ENCODE peak calls at places on chromosome 16, in ten cellular contexts. V is neural progenitor cell, I is heart left ventricle, Q is H1, P is thoracic aorta, C is uterus, U is ovary, N is keratinocyte, E is transverse colon, A is testis. L is an unnamed sample. For H3K36me3 and H3K27me3, the result is how much of the 10 kb centered on the place peaks cover.

GRCh38 chr16:75621170-75621477 is 2.0 kb downstream of the ADAT1 start:
- DNase-seq in V (peak), I (no peak), Q (no peak), P (no peak), C (no peak), U (no peak), N (no peak), E (no peak), A (no peak), L (no peak)

GRCh38 chr16:66752958-66753357 is 1.5 kb upstream of the DYNC1LI2 start:
- DNase-seq in V (no peak), I (no peak), Q (no peak), P (no peak), C (no peak), U (no peak), N (no peak), E (no peak), A (no peak), L (no peak)

GRCh38 chr16:54102888-54103866 is 183.4 kb downstream of the IRX3 start:
- DNase-seq in V (no peak), I (no peak), Q (no peak), P (no peak), C (no peak), U (no peak), N (no peak), E (no peak), A (no peak), L (no peak)

GRCh38 chr16:66511615-66512500 is 38.1 kb downstream of the TK2 start:
- DNase-seq in V (peak), I (peak), Q (peak), P (no peak), C (peak), U (no peak), N (no peak), E (no peak), A (no peak), L (peak)

GRCh38 chr16:28621756-28622155 is 11.9 kb upstream of the SULT1A1 start:
- DNase-seq in V (no peak), I (no peak), Q (no peak), P (no peak), C (no peak), U (no peak), N (no peak), E (no peak), A (no peak), L (no peak)

GRCh38 chr16:4106516-4106915 is 9.7 kb downstream of the ADCY9 start:
- DNase-seq in V (no peak), I (no peak), Q (no peak), P (no peak), C (no peak), U (no peak), N (no peak), E (no peak), A (no peak), L (no peak)

GRCh38 chr16:66131895-66132294 is 234.6 kb upstream of the CDH5 start:
- DNase-seq in V (no peak), I (no peak), Q (no peak), P (no peak), C (no peak), U (no peak), N (no peak), E (no peak), A (no peak), L (no peak)

GRCh38 chr16:61897657-61898056 is 138.6 kb downstream of the CDH8 start:
- DNase-seq in V (no peak), I (no peak), Q (no peak), P (no peak), C (no peak), U (no peak), N (no peak), E (no peak), A (no peak), L (no peak)

GRCh38 chr16:31344712-31345111 is 10.3 kb upstream of the ITGAX start:
- DNase-seq in V (no peak), I (no peak), Q (no peak), P (no peak), C (no peak), U (no peak), N (no peak), E (no peak), A (peak), L (no peak)

GRCh38 chr16:89691231-89691985 is 4.9 kb downstream of the CDK10 start:
- DNase-seq in V (no peak), I (no peak), Q (no peak), P (no peak), C (no peak), U (no peak), N (no peak), E (no peak), A (no peak), L (no peak)

GRCh38 chr16:54282202-54282922 is 4.2 kb downstream of the IRX3 start:
- DNase-seq in V (peak), I (peak), Q (peak), P (no peak), C (no peak), U (no peak), N (no peak), E (peak), A (peak), L (no peak)

GRCh38 chr16:411576-412265 is 10.0 kb downstream of the DECR2 start:
- DNase-seq in V (no peak), I (no peak), Q (no peak), P (no peak), C (no peak), U (no peak), N (no peak), E (no peak), A (no peak), L (no peak)

GRCh38 chr16:51849715-51850114 is 697.2 kb downstream of the TOX3 start:
- DNase-seq in V (no peak), I (no peak), Q (no peak), P (no peak), C (no peak), U (no peak), N (no peak), E (no peak), A (no peak), L (no peak)

GRCh38 chr16:9500872-9501271 is 409.4 kb downstream of the HAPSTR1 start:
- DNase-seq in V (no peak), I (no peak), Q (no peak), P (no peak), C (no peak), U (no peak), N (no peak), E (no peak), A (no peak), L (no peak)

GRCh38 chr16:84643677-84644076 is 4.6 kb upstream of the KLHL36 start:
- DNase-seq in V (no peak), I (no peak), Q (no peak), P (no peak), C (no peak), U (no peak), N (no peak), E (no peak), A (no peak), L (no peak)

GRCh38 chr16:71903608-71904007 is 8.3 kb downstream of the IST1 start:
- DNase-seq in V (no peak), I (no peak), Q (no peak), P (no peak), C (no peak), U (no peak), N (no peak), E (no peak), A (no peak), L (no peak)

GRCh38 chr16:69329369-69330285 is 761 bp downstream of the PDF start:
- DNase-seq in V (peak), I (no peak), Q (no peak), P (no peak), C (no peak), U (peak), N (no peak), E (peak), A (peak), L (no peak)

GRCh38 chr16:89012622-89012995 is 35.6 kb upstream of the CBFA2T3 start:
- DNase-seq in V (no peak), I (no peak), Q (no peak), P (no peak), C (no peak), U (no peak), N (no peak), E (no peak), A (no peak), L (no peak)

GRCh38 chr16:75535901-75536300 is at the start of gene CHST5:
- DNase-seq in V (no peak), I (no peak), Q (no peak), P (no peak), C (no peak), U (no peak), N (no peak), E (peak), A (no peak), L (no peak)

GRCh38 chr16:30371248-30371816 is 1.0 kb upstream of the TBC1D10B start:
- DNase-seq in V (no peak), I (no peak), Q (no peak), P (no peak), C (no peak), U (no peak), N (no peak), E (no peak), A (no peak), L (no peak)

GRCh38 chr16:57256601-57257395 is 11.7 kb downstream of the ARL2BP start:
- DNase-seq in V (no peak), I (no peak), Q (no peak), P (no peak), C (no peak), U (no peak), N (no peak), E (no peak), A (no peak), L (no peak)

GRCh38 chr16:72371307-72372081 is 199.5 kb upstream of the PMFBP1 start:
- DNase-seq in V (peak), I (no peak), Q (no peak), P (no peak), C (no peak), U (no peak), N (no peak), E (no peak), A (no peak), L (peak)

GRCh38 chr16:28210979-28211505 is 723 bp downstream of the XPO6 start:
- DNase-seq in V (peak), I (peak), Q (peak), P (peak), C (peak), U (peak), N (peak), E (peak), A (peak), L (peak)

GRCh38 chr16:51508813-51509212 is 357.7 kb upstream of the SALL1 start:
- DNase-seq in V (no peak), I (no peak), Q (no peak), P (no peak), C (peak), U (no peak), N (no peak), E (no peak), A (no peak), L (no peak)

GRCh38 chr16:84218176-84218776 is 21.5 kb downstream of the KCNG4 start:
- DNase-seq in V (no peak), I (no peak), Q (no peak), P (no peak), C (no peak), U (no peak), N (no peak), E (no peak), A (no peak), L (no peak)

GRCh38 chr16:68116256-68116853 is 31.2 kb downstream of the NFATC3 start:
- DNase-seq in V (no peak), I (no peak), Q (no peak), P (no peak), C (no peak), U (no peak), N (no peak), E (no peak), A (no peak), L (no peak)

GRCh38 chr16:660459-661183 is 7.3 kb upstream of the RHOT2 start:
- DNase-seq in V (peak), I (peak), Q (peak), P (no peak), C (peak), U (peak), N (no peak), E (peak), A (peak), L (peak)

GRCh38 chr16:55871411-55872038 is 3.6 kb downstream of the CES5A start:
- DNase-seq in V (no peak), I (no peak), Q (no peak), P (no peak), C (no peak), U (no peak), N (no peak), E (no peak), A (no peak), L (no peak)

GRCh38 chr16:50195276-50195675 is 42.2 kb downstream of the TENT4B start:
- DNase-seq in V (no peak), I (no peak), Q (no peak), P (no peak), C (no peak), U (no peak), N (no peak), E (no peak), A (no peak), L (no peak)

GRCh38 chr16:14205666-14206065 is 134.5 kb downstream of the MRTFB start:
- DNase-seq in V (no peak), I (no peak), Q (no peak), P (no peak), C (no peak), U (no peak), N (no peak), E (no peak), A (no peak), L (peak)

GRCh38 chr16:2843526-2843925 is 13.4 kb downstream of the ZG16B start:
- DNase-seq in V (no peak), I (no peak), Q (no peak), P (no peak), C (no peak), U (no peak), N (no peak), E (no peak), A (no peak), L (no peak)

GRCh38 chr16:2840914-2841313 is 10.8 kb downstream of the ZG16B start:
- DNase-seq in V (no peak), I (no peak), Q (no peak), P (no peak), C (no peak), U (no peak), N (no peak), E (no peak), A (no peak), L (no peak)

GRCh38 chr16:2839650-2840450 is 9.7 kb downstream of the ZG16B start:
- DNase-seq in V (no peak), I (no peak), Q (no peak), P (no peak), C (no peak), U (no peak), N (no peak), E (no peak), A (no peak), L (no peak)

GRCh38 chr16:2841606-2842339 is 11.7 kb downstream of the ZG16B start:
- DNase-seq in V (no peak), I (no peak), Q (no peak), P (no peak), C (no peak), U (no peak), N (no peak), E (no peak), A (no peak), L (no peak)

GRCh38 chr16:2842340-2843000 is 12.4 kb downstream of the ZG16B start:
- DNase-seq in V (peak), I (peak), Q (peak), P (no peak), C (no peak), U (peak), N (no peak), E (peak), A (peak), L (no peak)
- TF ChIP-seq CTCF in V (peak), I (peak), Q (peak), P (peak), C (peak), U (no peak), N (peak), E (peak), A (peak), L (peak)

GRCh38 chr16:11843861-11844260 is 7.5 kb downstream of the RSL1D1 start:
- DNase-seq in V (no peak), I (no peak), Q (no peak), P (no peak), C (no peak), U (no peak), N (no peak), E (no peak), A (no peak), L (no peak)

GRCh38 chr16:11843206-11843605 is 8.1 kb downstream of the RSL1D1 start:
- DNase-seq in V (no peak), I (no peak), Q (no peak), P (no peak), C (no peak), U (no peak), N (no peak), E (no peak), A (no peak), L (no peak)

GRCh38 chr16:11844499-11844898 is 6.8 kb downstream of the RSL1D1 start:
- DNase-seq in V (no peak), I (no peak), Q (no peak), P (no peak), C (no peak), U (no peak), N (no peak), E (no peak), A (no peak), L (no peak)

GRCh38 chr16:11836653-11837244 is 14.6 kb downstream of the RSL1D1 start:
- DNase-seq in V (no peak), I (no peak), Q (no peak), P (no peak), C (no peak), U (no peak), N (no peak), E (no peak), A (no peak), L (peak)

DNA sequence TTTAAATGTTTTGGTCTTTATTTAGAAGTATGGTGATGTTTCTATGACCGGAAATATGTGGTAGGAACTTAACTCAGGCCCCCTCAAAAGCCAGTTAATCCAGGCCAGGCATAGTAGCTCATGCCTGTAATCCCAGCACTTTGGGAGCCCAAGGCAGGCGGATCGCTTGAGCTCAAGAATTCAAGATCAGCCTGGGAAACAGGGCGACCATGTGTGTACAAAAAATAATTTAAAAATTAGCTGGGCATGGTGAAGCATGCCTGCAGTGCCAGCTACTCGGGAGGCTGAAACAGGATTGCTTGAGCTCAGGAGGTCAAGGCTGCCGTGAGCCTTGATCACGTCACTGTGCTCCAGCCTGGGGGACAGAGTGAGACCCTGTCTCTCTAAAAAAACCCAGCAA is 10.3 kb downstream of the RSL1D1 start:
- DNase-seq in V (no peak), I (no peak), Q (no peak), P (no peak), C (no peak), U (no peak), N (no peak), E (no peak), A (no peak), L (no peak)
- H3K36me3 ChIP-seq in V (under half), I (half or more), Q (half or more), P (half or more), C (under half), U (under half), N (half or more), E (under half), A (under half), L (half or more)

GRCh38 chr16:86403541-86404163 is 106.7 kb upstream of the FOXF1 start:
- DNase-seq in V (no peak), I (no peak), Q (no peak), P (no peak), C (no peak), U (no peak), N (no peak), E (no peak), A (no peak), L (no peak)

GRCh38 chr16:86403056-86403455 is 107.3 kb upstream of the FOXF1 start:
- DNase-seq in V (no peak), I (no peak), Q (no peak), P (no peak), C (no peak), U (no peak), N (no peak), E (no peak), A (no peak), L (no peak)

GRCh38 chr16:86404678-86405077 is 105.6 kb upstream of the FOXF1 start:
- DNase-seq in V (no peak), I (no peak), Q (no peak), P (no peak), C (no peak), U (no peak), N (no peak), E (no peak), A (no peak), L (no peak)

GRCh38 chr16:86406056-86406455 is 104.3 kb upstream of the FOXF1 start:
- DNase-seq in V (no peak), I (no peak), Q (no peak), P (no peak), C (no peak), U (no peak), N (no peak), E (no peak), A (no peak), L (no peak)

GRCh38 chr16:86405319-86405718 is 105.0 kb upstream of the FOXF1 start:
- DNase-seq in V (no peak), I (no peak), Q (no peak), P (no peak), C (no peak), U (no peak), N (no peak), E (no peak), A (no peak), L (no peak)
- H3K27me3 ChIP-seq in V (under half), I (under half), Q (under half), P (under half), C (under half), U (under half), N (under half), E (under half), A (under half), L (under half)

GRCh38 chr16:88003316-88003715 is 52.1 kb downstream of the BANP start:
- DNase-seq in V (no peak), I (no peak), Q (no peak), P (no peak), C (no peak), U (no peak), N (no peak), E (no peak), A (no peak), L (no peak)
- TF ChIP-seq CTCF in V (no peak), I (no peak), Q (no peak), P (no peak), C (no peak), U (no peak), N (no peak), E (no peak), A (no peak), L (no peak)